ENCODE peak calls at places on chromosomes 1 and 21, in five cellular contexts. F is H1, I is NCI-H460, O is SHP77, T is heart left ventricle. Y is an unnamed sample.

GRCh38 chr1:81802601-81803422 is 2.1 kb downstream of the ADGRL2 start:
- DNase-seq in F (peak), I (peak), O (no peak), T (peak), Y (peak)

GRCh38 chr1:91710261-91710660 is 175.7 kb downstream of the TGFBR3 start:
- DNase-seq in F (no peak), I (no peak), O (no peak), T (no peak), Y (no peak)

GRCh38 chr1:98865796-98866195 is 138.9 kb downstream of the PLPPR5 start:
- DNase-seq in F (no peak), I (no peak), O (no peak), T (no peak), Y (no peak)

GRCh38 chr1:64093941-64094340 is 109.5 kb upstream of the UBE2U start:
- DNase-seq in F (no peak), I (no peak), O (no peak), T (no peak), Y (no peak)

GRCh38 chr1:50080904-50081586 is 27.7 kb upstream of the ELAVL4 start:
- DNase-seq in F (peak), I (peak), O (peak), T (no peak), Y (peak)

GRCh38 chr1:201385299-201385891 is 7.9 kb upstream of the TNNT2 start:
- DNase-seq in F (peak), I (peak), O (peak), T (peak), Y (peak)

GRCh38 chr1:31880957-31881697 is 57.0 kb downstream of the PTP4A2 start:
- DNase-seq in F (no peak), I (no peak), O (no peak), T (no peak), Y (no peak)

GRCh38 chr1:180533571-180533987 is 25.2 kb upstream of the OVAAL start:
- DNase-seq in F (peak), I (peak), O (peak), T (peak), Y (peak)

GRCh38 chr21:36166705-36167104 is 10.1 kb downstream of the DOP1B start:
- DNase-seq in F (no peak), I (no peak), O (no peak), T (no peak), Y (no peak)

GRCh38 chr21:31660134-31660565 is 657 bp downstream of the SOD1 start:
- DNase-seq in F (no peak), I (no peak), O (peak), T (no peak), Y (no peak)

GRCh38 chr1:54275349-54275748 is 75.4 kb downstream of the MRPL37 start:
- DNase-seq in F (no peak), I (no peak), O (no peak), T (peak), Y (no peak)

GRCh38 chr1:10646347-10646861 is 150.0 kb downstream of the CASZ1 start:
- DNase-seq in F (no peak), I (no peak), O (no peak), T (peak), Y (no peak)

GRCh38 chr1:207897188-207897587 is 13.7 kb downstream of the CD34 start:
- DNase-seq in F (no peak), I (no peak), O (no peak), T (no peak), Y (no peak)

GRCh38 chr1:75937034-75937433 is 4.8 kb upstream of the ASB17 start:
- DNase-seq in F (no peak), I (no peak), O (no peak), T (no peak), Y (no peak)

Y was measured in NCI-H510A.